ENCODE peak calls at places on chromosomes 11 and 22, in six cellular contexts. B is mucosa of descending colon, Y is adrenal gland, H is Caco-2, P is body of pancreas, Z is PC-9. E is an unnamed sample.

GRCh38 chr11:96200243-96200642 is 142.8 kb downstream of the MAML2 start:
- DNase-seq in P (no peak), B (no peak), Y (no peak), Z (peak; percentile 76), H (no peak), E (no peak)

GRCh38 chr22:49971232-49972162 is 10.9 kb downstream of the PIM3 start:
- DNase-seq in Z (peak; percentile 74), H (peak; percentile 90), B (peak; percentile 90), P (peak; percentile 78), Y (peak; percentile 85), E (peak; percentile 49)

GRCh38 chr11:64148200-64148916 is 17.6 kb downstream of the MACROD1 start:
- DNase-seq in Y (peak; percentile 81), B (peak; percentile 79), H (peak; percentile 58), Z (no peak), P (peak; percentile 75), E (peak; percentile 82)

GRCh38 chr11:123559418-123559817 is 95.0 kb downstream of the SCN3B start:
- DNase-seq in H (no peak), B (no peak), Y (no peak), P (no peak), Z (no peak), E (no peak)

GRCh38 chr11:2536440-2536989 is 91.7 kb downstream of the KCNQ1 start:
- DNase-seq in P (no peak), B (peak; percentile 22), H (peak; percentile 26), Z (no peak), Y (peak; percentile 21), E (peak; percentile 1)

GRCh38 chr11:66337103-66337899 is 1.1 kb upstream of the RIN1 start:
- DNase-seq in B (peak; percentile 31), P (no peak), Z (no peak), Y (no peak), H (no peak), E (no peak)

GRCh38 chr11:47186076-47186936 is at the start of gene PACSIN3:
- DNase-seq in P (peak; percentile 44), H (peak; percentile 71), Z (no peak), Y (no peak), B (peak; percentile 59), E (peak; percentile 60)

GRCh38 chr11:128210148-128210940 is 377.0 kb downstream of the ETS1 start:
- DNase-seq in P (peak; percentile 66), Z (peak; percentile 100), B (no peak), H (peak; percentile 91), Y (peak; percentile 58), E (no peak)

GRCh38 chr22:43554694-43555365 is 143.0 kb downstream of the MPPED1 start:
- DNase-seq in P (no peak), H (no peak), B (no peak), Z (no peak), Y (no peak), E (no peak)

GRCh38 chr22:43277987-43278601 is 65.1 kb downstream of the SCUBE1 start:
- DNase-seq in B (peak; percentile 53), H (no peak), Y (no peak), P (no peak), Z (no peak), E (no peak)

GRCh38 chr11:15258433-15259350 is 144.0 kb downstream of the INSC start:
- DNase-seq in H (no peak), P (peak; percentile 64), B (no peak), Y (no peak), Z (peak; percentile 46), E (no peak)

GRCh38 chr11:119790476-119790875 is 61.5 kb upstream of the NECTIN1 start:
- DNase-seq in Y (no peak), B (no peak), Z (no peak), P (no peak), H (peak; percentile 17), E (no peak)

GRCh38 chr11:124610295-124610694 is 933 bp upstream of the PANX3 start:
- DNase-seq in Z (no peak), B (no peak), H (no peak), P (no peak), Y (no peak), E (no peak)

GRCh38 chr22:35375031-35375430 is 5.9 kb upstream of the HMOX1 start:
- DNase-seq in B (no peak), P (no peak), Z (no peak), Y (no peak), H (no peak), E (no peak)

GRCh38 chr22:35379146-35379993 is 1.5 kb upstream of the HMOX1 start:
- DNase-seq in Z (peak; percentile 70), Y (no peak), H (peak; percentile 96), B (peak; percentile 65), P (no peak), E (no peak)

GRCh38 chr22:35378547-35379078 is 2.3 kb upstream of the HMOX1 start:
- DNase-seq in P (no peak), H (no peak), Y (no peak), B (no peak), Z (no peak), E (no peak)

GRCh38 chr22:35377735-35378134 is 3.2 kb upstream of the HMOX1 start:
- DNase-seq in B (no peak), Y (no peak), H (no peak), Z (no peak), P (no peak), E (no peak)

GRCh38 chr22:35376728-35377472 is 4.0 kb upstream of the HMOX1 start:
- DNase-seq in Y (peak; percentile 93), P (peak; percentile 98), H (peak; percentile 97), Z (peak; percentile 98), B (peak; percentile 89), E (peak; percentile 89)
- H3K4me3 ChIP-seq in Y (no peak overlapping the region), P (no peak overlapping the region), H (no peak overlapping the region), Z (no peak overlapping the region), B (no peak overlapping the region), E (no peak overlapping the region)

GRCh38 chr22:39232806-39233735 is 11.7 kb downstream of the PDGFB start:
- DNase-seq in H (no peak), Z (no peak), P (no peak), Y (no peak), B (no peak), E (no peak)

GRCh38 chr22:39230261-39231196 is 14.3 kb downstream of the PDGFB start:
- DNase-seq in Z (no peak), B (no peak), H (no peak), Y (no peak), P (no peak), E (no peak)

GRCh38 chr22:39233736-39234120 is 11.1 kb downstream of the PDGFB start:
- DNase-seq in Z (no peak), P (no peak), H (no peak), Y (no peak), B (no peak), E (no peak)

GRCh38 chr22:39231197-39231950 is 13.4 kb downstream of the PDGFB start:
- DNase-seq in P (no peak), Z (no peak), Y (no peak), H (no peak), B (no peak), E (no peak)

DNA sequence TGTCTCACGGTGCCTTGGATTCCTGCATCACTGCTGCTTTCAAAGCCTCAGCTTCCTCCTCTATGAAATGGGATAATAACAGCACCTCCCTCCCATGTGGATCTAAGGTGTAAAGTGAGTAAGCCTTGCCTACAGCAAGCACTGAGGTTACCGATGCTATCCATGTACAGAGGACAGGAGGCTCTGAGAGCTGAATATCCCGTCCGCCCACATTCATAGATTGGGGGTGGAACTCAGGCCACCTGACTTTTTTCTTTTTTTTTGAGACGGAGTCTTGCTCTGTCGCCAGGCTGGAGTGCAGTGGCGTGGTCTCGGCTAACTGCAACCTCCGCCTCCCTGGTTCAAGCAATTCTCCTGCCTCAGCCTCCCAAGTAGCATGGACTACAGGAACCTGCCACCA is 12.5 kb downstream of the PDGFB start:
- DNase-seq in Y (no peak), P (no peak), B (no peak), Z (no peak), H (no peak), E (no peak)
- H3K4me1 ChIP-seq in Y (peaks cover 35% of the 10 kb centered on the region), P (peaks cover 29% of the 10 kb centered on the region), B (peaks cover 19% of the 10 kb centered on the region), Z (peaks cover 11% of the 10 kb centered on the region), H (peaks cover 2% of the 10 kb centered on the region), E (no peaks in the 10 kb centered on the region)

GRCh38 chr11:72037554-72038311 is 39.0 kb downstream of the IL18BP start:
- DNase-seq in Z (no peak), B (no peak), P (no peak), H (no peak), Y (no peak), E (no peak)

GRCh38 chr11:72039108-72039850 is 40.6 kb downstream of the IL18BP start:
- DNase-seq in B (peak; percentile 83), Y (no peak), Z (no peak), H (peak; percentile 72), P (peak; percentile 84), E (no peak)

GRCh38 chr11:72036687-72037086 is 38.0 kb downstream of the IL18BP start:
- DNase-seq in P (no peak), H (no peak), Y (no peak), B (no peak), Z (no peak), E (no peak)

GRCh38 chr11:72040497-72041363 is 39.6 kb downstream of the NUMA1 start:
- DNase-seq in P (peak; percentile 96), Y (peak; percentile 97), Z (peak; percentile 78), B (peak; percentile 95), H (peak; percentile 56), E (peak; percentile 95)

DNA sequence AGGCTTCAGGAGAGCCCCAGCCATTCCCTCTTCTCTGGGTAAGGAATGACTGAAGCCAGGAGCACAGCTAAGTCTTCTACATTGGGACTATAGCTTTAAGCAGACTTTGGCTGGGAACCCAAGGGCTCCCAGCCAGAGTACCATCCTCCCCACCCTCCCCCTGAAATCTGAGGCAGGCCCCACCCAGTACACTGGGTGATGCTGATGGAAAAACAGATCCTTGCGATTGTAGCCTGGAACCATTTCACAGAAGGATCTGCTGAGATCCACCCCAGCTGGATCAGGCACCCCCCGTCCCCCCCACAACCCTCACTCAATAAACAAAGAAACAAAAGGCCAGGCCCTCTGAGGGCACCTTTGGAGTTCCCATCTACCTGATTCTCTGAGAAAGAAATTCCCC is 39.8 kb downstream of the IL18BP start:
- DNase-seq in Z (no peak), H (no peak), Y (peak; percentile 72), B (peak; percentile 57), P (peak; percentile 40), E (no peak)
- H3K4me3 ChIP-seq in Z (no peak overlapping the region), H (no peak overlapping the region), Y (no peak overlapping the region), B (no peak overlapping the region), P (no peak overlapping the region), E (peak overlapping the region; percentile 73)

GRCh38 chr22:33707581-33707980 is 212.7 kb downstream of the LARGE1 start:
- DNase-seq in Z (no peak), Y (no peak), P (no peak), H (no peak), B (no peak), E (no peak)

GRCh38 chr22:33710326-33710725 is 209.9 kb downstream of the LARGE1 start:
- DNase-seq in Y (no peak), H (no peak), B (no peak), P (no peak), Z (no peak), E (no peak)

DNA sequence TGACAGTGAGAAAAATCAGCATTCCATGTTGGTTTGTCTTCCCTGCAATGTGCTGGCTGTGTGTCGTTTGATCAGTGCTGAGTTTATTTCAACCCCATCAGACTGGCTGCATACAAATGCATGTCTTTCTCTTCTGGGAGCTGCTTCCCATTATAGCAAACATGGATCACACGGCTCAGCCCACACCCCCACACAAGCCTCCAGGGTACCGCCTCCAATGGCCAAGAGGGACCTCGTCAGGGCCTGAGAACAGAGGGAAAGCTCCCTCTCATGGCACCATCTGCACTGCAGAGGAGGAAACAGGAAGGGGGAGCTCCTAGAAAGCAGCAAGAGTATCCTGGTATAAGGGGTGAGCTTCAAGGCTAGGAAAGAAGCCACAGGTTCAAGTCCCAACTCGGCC is 214.2 kb downstream of the LARGE1 start:
- DNase-seq in Z (no peak), B (no peak), H (no peak), Y (no peak), P (no peak), E (no peak)
- H3K4me1 ChIP-seq in Z (no peaks in the 10 kb centered on the region), B (no peaks in the 10 kb centered on the region), H (no peaks in the 10 kb centered on the region), Y (no peaks in the 10 kb centered on the region), P (no peaks in the 10 kb centered on the region), E (no peaks in the 10 kb centered on the region)

GRCh38 chr11:45650166-45651095 is 15.0 kb downstream of the CHST1 start:
- DNase-seq in Y (no peak), Z (no peak), B (no peak), P (no peak), H (no peak), E (no peak)
- H3K4me3 ChIP-seq in Y (no peak overlapping the region), Z (no peak overlapping the region), B (no peak overlapping the region), P (no peak overlapping the region), H (no peak overlapping the region), E (no peak overlapping the region)